ENCODE peak calls at places on chromosomes 12 and 14, in eight cellular contexts. F is progenitor cell of endocrine pancreas; K is stromal cell of bone marrow; A is activated CD8-positive, alpha-beta memory T cell treated with anti-CD3 and anti-CD28 coated beads, Interleukin-2, amount 50 U/mL, for 4 hours; W is sciatic nerve; H is spleen; Y is cardiac muscle cell; Z is LoVo. C is an unnamed sample.

GRCh38 chr14:81679226-81679625 is 145.6 kb upstream of the SEL1L start:
- DNase-seq in F (no peak), K (no peak), A (no peak), W (no peak), H (no peak), Y (no peak), Z (no peak), C (no peak)

GRCh38 chr12:52564582-52564981 is 9.1 kb downstream of the KRT74 start:
- DNase-seq in F (no peak), K (no peak), A (no peak), W (no peak), H (no peak), Y (no peak), Z (no peak), C (no peak)

GRCh38 chr14:23571701-23572523 is 4.3 kb upstream of the AP1G2 start:
- DNase-seq in F (no peak), K (no peak), A (no peak), W (no peak), H (no peak), Y (no peak), Z (no peak), C (peak)

GRCh38 chr12:53616950-53617349 is 9.2 kb downstream of the ATF7 start:
- DNase-seq in F (no peak), K (no peak), A (no peak), W (no peak), H (no peak), Y (no peak), Z (no peak), C (no peak)

GRCh38 chr14:29458547-29458946 is 469.1 kb downstream of the PRKD1 start:
- DNase-seq in F (no peak), K (no peak), A (no peak), W (no peak), H (no peak), Y (no peak), Z (no peak), C (no peak)

GRCh38 chr12:75481774-75482173 is 1.2 kb downstream of the GLIPR1 start:
- DNase-seq in F (no peak), K (no peak), A (no peak), W (no peak), H (no peak), Y (peak), Z (no peak), C (no peak)

GRCh38 chr12:57112492-57113294 is 1.5 kb upstream of the STAT6 start:
- DNase-seq in F (no peak), K (no peak), A (no peak), W (no peak), H (no peak), Y (no peak), Z (no peak), C (no peak)

GRCh38 chr12:65364021-65364420 is 85.5 kb downstream of the MSRB3 start:
- DNase-seq in F (no peak), K (no peak), A (no peak), W (no peak), H (no peak), Y (peak), Z (no peak), C (no peak)

GRCh38 chr14:50312734-50313054 is 570 bp downstream of the DMAC2L start:
- DNase-seq in F (no peak), K (peak), A (no peak), W (no peak), H (no peak), Y (no peak), Z (no peak), C (peak)

GRCh38 chr14:95197498-95198010 is 40.2 kb upstream of the DICER1 start:
- DNase-seq in F (peak), K (no peak), A (no peak), W (no peak), H (no peak), Y (no peak), Z (no peak), C (no peak)

GRCh38 chr14:103927566-103927965 is 690 bp upstream of the TDRD9 start:
- DNase-seq in F (no peak), K (no peak), A (no peak), W (no peak), H (no peak), Y (no peak), Z (no peak), C (peak)

GRCh38 chr12:106673151-106673550 is 90.3 kb downstream of the RFX4 start:
- DNase-seq in F (no peak), K (no peak), A (no peak), W (no peak), H (no peak), Y (peak), Z (no peak), C (no peak)

GRCh38 chr12:56358836-56359532 is 923 bp downstream of the STAT2 start:
- DNase-seq in F (no peak), K (peak), A (no peak), W (no peak), H (peak), Y (peak), Z (no peak), C (no peak)

GRCh38 chr14:104326848-104327247 is 188.5 kb downstream of the KIF26A start:
- DNase-seq in F (no peak), K (no peak), A (no peak), W (no peak), H (no peak), Y (no peak), Z (no peak), C (no peak)

GRCh38 chr12:26334621-26335124 is 139.3 kb downstream of the SSPN start:
- DNase-seq in F (no peak), K (no peak), A (no peak), W (no peak), H (no peak), Y (no peak), Z (no peak), C (no peak)

GRCh38 chr14:73762375-73762822 is 48.2 kb upstream of the PNMA1 start:
- DNase-seq in F (no peak), K (no peak), A (no peak), W (no peak), H (no peak), Y (no peak), Z (no peak), C (no peak)

GRCh38 chr12:132319359-132319950 is 9.9 kb downstream of the GALNT9 start:
- DNase-seq in F (no peak), K (no peak), A (no peak), W (no peak), H (peak), Y (no peak), Z (no peak), C (no peak)

GRCh38 chr12:22657538-22657937 is 32.6 kb downstream of the ETNK1 start:
- DNase-seq in F (no peak), K (peak), A (no peak), W (no peak), H (no peak), Y (peak), Z (no peak), C (no peak)

GRCh38 chr12:91361864-91362263 is 179.2 kb upstream of the DCN start:
- DNase-seq in F (no peak), K (no peak), A (no peak), W (no peak), H (no peak), Y (peak), Z (peak), C (no peak)

GRCh38 chr12:104122298-104122697 is 15.7 kb downstream of the NFYB start:
- DNase-seq in F (no peak), K (no peak), A (no peak), W (no peak), H (no peak), Y (no peak), Z (no peak), C (no peak)

GRCh38 chr12:3218846-3219632 is 141.9 kb downstream of the TSPAN9 start:
- DNase-seq in F (no peak), K (no peak), A (no peak), W (no peak), H (no peak), Y (no peak), Z (no peak), C (no peak)

GRCh38 chr12:10618338-10618987 is 5.1 kb upstream of the MAGOHB start:
- DNase-seq in F (no peak), K (peak), A (no peak), W (no peak), H (no peak), Y (peak), Z (no peak), C (no peak)

GRCh38 chr12:22459872-22460490 is 84.4 kb downstream of the C2CD5 start:
- DNase-seq in F (no peak), K (peak), A (no peak), W (no peak), H (no peak), Y (peak), Z (peak), C (no peak)

GRCh38 chr14:54772451-54772881 is 130.2 kb downstream of the GCH1 start:
- DNase-seq in F (no peak), K (peak), A (no peak), W (no peak), H (no peak), Y (peak), Z (no peak), C (no peak)

GRCh38 chr12:11727133-11727664 is 77.7 kb downstream of the ETV6 start:
- DNase-seq in F (no peak), K (no peak), A (peak), W (no peak), H (no peak), Y (no peak), Z (no peak), C (no peak)

GRCh38 chr12:107404981-107405380 is 280.6 kb upstream of the PWP1 start:
- DNase-seq in F (no peak), K (no peak), A (no peak), W (no peak), H (no peak), Y (peak), Z (peak), C (no peak)

GRCh38 chr12:5561057-5561456 is 129.1 kb downstream of the NTF3 start:
- DNase-seq in F (no peak), K (no peak), A (no peak), W (no peak), H (no peak), Y (no peak), Z (no peak), C (no peak)

GRCh38 chr12:58943079-58943478 is 22.8 kb upstream of the LRIG3 start:
- DNase-seq in F (no peak), K (no peak), A (no peak), W (no peak), H (no peak), Y (no peak), Z (no peak), C (no peak)

GRCh38 chr14:96362965-96363750 is at the start of the genes ATG2B and GSKIP:
- DNase-seq in F (peak), K (peak), A (peak), W (peak), H (peak), Y (peak), Z (peak), C (peak)

GRCh38 chr14:68627050-68627867 is 165.6 kb downstream of the ZFP36L1 start:
- DNase-seq in F (peak), K (no peak), A (no peak), W (no peak), H (no peak), Y (no peak), Z (peak), C (no peak)

GRCh38 chr12:42282301-42282700 is 43.6 kb downstream of the ZCRB1 start:
- DNase-seq in F (no peak), K (no peak), A (no peak), W (no peak), H (no peak), Y (no peak), Z (no peak), C (no peak)

GRCh38 chr12:86727151-86727550 is 471.0 kb upstream of the MGAT4C start:
- DNase-seq in F (no peak), K (peak), A (no peak), W (no peak), H (no peak), Y (peak), Z (no peak), C (no peak)

GRCh38 chr12:109946505-109946904 is 46.4 kb downstream of the TCHP start:
- DNase-seq in F (no peak), K (no peak), A (no peak), W (no peak), H (no peak), Y (peak), Z (no peak), C (no peak)

GRCh38 chr12:27221625-27222387 is 22.3 kb upstream of the STK38L start:
- DNase-seq in F (no peak), K (no peak), A (no peak), W (no peak), H (no peak), Y (no peak), Z (no peak), C (no peak)

GRCh38 chr12:22377731-22378496 is 43.4 kb upstream of the ST8SIA1 start:
- DNase-seq in F (no peak), K (peak), A (no peak), W (no peak), H (no peak), Y (peak), Z (no peak), C (no peak)

GRCh38 chr12:113796086-113796827 is 169.9 kb downstream of the RBM19 start:
- DNase-seq in F (no peak), K (no peak), A (no peak), W (no peak), H (no peak), Y (no peak), Z (no peak), C (no peak)

C was measured in ureter.